ENCODE peak calls at places on chromosomes 13 and 19, in six cellular contexts. K is H1, Q is K562, N is GM12891, W is HepG2, E is GM12878. F is an unnamed sample.

GRCh38 chr13:110965755-110966134 is 50.9 kb upstream of the ANKRD10 start:
- DNase-seq in K (no peak), Q (no peak), N (no peak), W (no peak), E (no peak), F (no peak)

GRCh38 chr13:97280478-97280877 is 58.3 kb downstream of the MBNL2 start:
- DNase-seq in K (no peak), Q (no peak), N (no peak), W (no peak), E (no peak), F (no peak)

GRCh38 chr19:53662209-53662608 is 30.4 kb downstream of the DPRX start:
- DNase-seq in K (no peak), Q (no peak), N (no peak), W (no peak), E (no peak), F (no peak)

GRCh38 chr13:41505209-41505835 is 48.0 kb downstream of the RGCC start:
- DNase-seq in K (no peak), Q (no peak), N (no peak), W (no peak), E (no peak), F (no peak)

GRCh38 chr13:28653111-28653510 is 5.8 kb upstream of the POMP start:
- DNase-seq in K (no peak), Q (no peak), N (no peak), W (no peak), E (no peak), F (no peak)

GRCh38 chr13:98556417-98556816 is 20.5 kb downstream of the STK24 start:
- DNase-seq in K (no peak), Q (no peak), N (no peak), W (no peak), E (no peak), F (no peak)

GRCh38 chr19:29724102-29724641 is 9.1 kb upstream of the C19orf12 start:
- DNase-seq in K (peak), Q (no peak), N (peak), W (no peak), E (no peak), F (no peak)

GRCh38 chr13:113122571-113123225 is at the start of gene F10:
- DNase-seq in K (peak), Q (peak), N (no peak), W (peak), E (no peak), F (no peak)

GRCh38 chr19:56126983-56127780 is 6.1 kb upstream of the ZNF787 start:
- DNase-seq in K (no peak), Q (peak), N (no peak), W (peak), E (no peak), F (no peak)

GRCh38 chr19:45717983-45718650 is 12.6 kb downstream of the FBXO46 start:
- DNase-seq in K (no peak), Q (no peak), N (no peak), W (no peak), E (no peak), F (no peak)

GRCh38 chr13:23987331-23987730 is 90.0 kb upstream of the C1QTNF9B start:
- DNase-seq in K (no peak), Q (no peak), N (no peak), W (no peak), E (no peak), F (no peak)

GRCh38 chr19:1259873-1260748 is 9.0 kb upstream of the CIRBP start:
- DNase-seq in K (no peak), Q (no peak), N (no peak), W (no peak), E (no peak), F (no peak)

GRCh38 chr13:24282256-24282655 is 27.1 kb upstream of the C1QTNF9 start:
- DNase-seq in K (no peak), Q (no peak), N (no peak), W (no peak), E (no peak), F (no peak)

GRCh38 chr13:40410315-40410714 is 256.1 kb downstream of the FOXO1 start:
- DNase-seq in K (no peak), Q (no peak), N (no peak), W (no peak), E (no peak), F (no peak)

GRCh38 chr13:77507931-77508776 is 27.4 kb upstream of the SCEL start:
- DNase-seq in K (no peak), Q (no peak), N (no peak), W (no peak), E (no peak), F (no peak)

GRCh38 chr19:55344444-55344843 is 4.8 kb downstream of the KMT5C start:
- DNase-seq in K (no peak), Q (no peak), N (no peak), W (no peak), E (no peak), F (no peak)

GRCh38 chr13:65836066-65836465 is 1394.1 kb downstream of the PCDH9 start:
- DNase-seq in K (no peak), Q (no peak), N (no peak), W (no peak), E (no peak), F (no peak)

GRCh38 chr19:38838986-38839761 is 7.6 kb upstream of the ECH1 start:
- DNase-seq in K (no peak), Q (peak), N (no peak), W (no peak), E (no peak), F (no peak)

GRCh38 chr19:15173746-15174404 is 26.9 kb downstream of the NOTCH3 start:
- DNase-seq in K (no peak), Q (no peak), N (no peak), W (peak), E (no peak), F (no peak)

GRCh38 chr13:78015782-78016181 is 97.2 kb upstream of the EDNRB start:
- DNase-seq in K (no peak), Q (no peak), N (no peak), W (no peak), E (no peak), F (no peak)

GRCh38 chr13:28059214-28059613 is 41.2 kb downstream of the FLT3 start:
- DNase-seq in K (peak), Q (peak), N (no peak), W (peak), E (no peak), F (no peak)

DNA sequence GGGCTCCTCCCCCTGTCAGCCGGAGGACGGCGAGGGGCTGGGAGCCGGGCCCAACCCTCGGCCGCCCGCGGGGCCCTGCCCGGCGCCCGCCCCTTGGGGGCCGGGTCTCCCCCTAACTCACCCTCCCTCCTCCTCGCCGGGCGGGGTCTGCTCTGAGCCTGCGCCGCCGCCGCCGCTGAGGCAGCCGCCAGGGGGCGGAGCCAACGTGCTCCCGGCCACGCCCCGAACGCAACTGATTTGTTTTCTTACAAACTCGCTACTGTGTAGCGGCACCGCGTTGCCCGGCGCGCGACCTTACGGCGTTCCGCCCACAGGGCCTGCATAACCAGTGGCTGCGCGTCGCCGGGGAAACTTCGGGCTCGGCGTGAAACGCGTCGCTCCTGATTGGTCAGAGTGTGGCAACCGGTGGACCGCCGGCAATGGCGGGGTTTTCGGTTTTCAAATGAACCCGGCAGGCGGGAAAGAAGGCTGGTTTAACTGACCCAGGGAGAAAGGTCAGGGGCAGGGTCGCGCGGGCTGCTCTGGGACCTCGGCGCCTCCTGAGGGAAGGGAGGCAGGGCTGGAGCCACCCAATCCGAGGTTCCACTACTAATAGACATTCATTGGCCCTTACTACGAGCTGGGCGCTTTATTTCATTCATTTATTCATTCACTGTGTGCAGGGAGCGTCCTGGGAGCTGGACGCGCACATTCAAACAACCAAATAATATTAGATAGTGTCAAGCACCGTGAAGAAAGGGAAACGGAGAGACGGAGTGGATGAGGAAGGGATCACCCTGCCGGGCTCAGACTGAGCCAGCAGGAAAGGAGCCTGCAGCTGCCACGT is at the start of gene CDKN2D:
- DNase-seq in K (peak), Q (peak), N (peak), W (peak), E (peak), F (peak)
- TF ChIP-seq POLR2A in K (peak), Q (peak), N (no peak), W (peak), E (peak), F (peak)

DNA sequence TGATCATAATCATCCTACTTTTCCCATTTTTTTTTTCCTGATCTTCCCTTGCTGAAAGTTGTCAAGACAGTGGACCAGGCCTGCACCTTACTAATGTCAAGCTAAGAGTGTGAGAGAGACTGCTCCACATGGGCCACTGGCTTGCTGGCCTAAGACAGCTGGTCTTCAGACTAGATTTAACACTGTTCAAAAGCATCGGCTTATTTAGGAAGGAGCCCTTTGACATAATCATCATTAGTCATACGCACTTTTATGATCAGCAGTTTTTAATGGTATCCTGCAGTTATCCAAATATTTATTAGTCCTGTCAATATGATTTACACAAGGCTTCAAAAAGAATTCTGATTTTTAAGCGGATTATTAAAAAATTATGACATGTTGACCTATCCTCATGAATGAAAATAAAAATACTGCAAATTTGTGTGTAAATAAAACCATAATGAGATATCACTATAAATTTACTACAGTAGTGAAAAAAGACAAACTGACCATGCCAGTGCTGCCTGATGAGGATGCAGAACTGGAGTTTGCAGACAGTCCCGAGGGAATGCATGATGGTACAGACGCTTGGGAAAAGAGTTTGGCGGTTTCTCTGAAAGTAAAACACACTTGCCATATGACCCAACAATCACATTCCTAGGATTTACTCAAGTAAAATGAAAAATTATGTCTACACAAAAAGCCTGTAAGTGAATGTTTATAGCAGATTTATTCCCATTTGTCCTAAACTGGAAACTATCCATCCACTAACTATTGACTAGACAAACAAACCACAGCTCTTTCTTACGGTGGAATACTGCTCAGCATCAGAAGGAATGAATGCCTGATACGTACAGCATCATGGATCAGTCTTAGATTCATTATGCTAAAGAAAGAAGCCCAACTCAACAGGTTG is 270.8 kb downstream of the DNAJC15 start:
- DNase-seq in K (no peak), Q (no peak), N (no peak), W (no peak), E (no peak), F (no peak)
- TF ChIP-seq POLR2AphosphoS5 in K (no peak), Q (no peak), N (no peak), W (no peak), E (no peak), F (no peak)

DNA sequence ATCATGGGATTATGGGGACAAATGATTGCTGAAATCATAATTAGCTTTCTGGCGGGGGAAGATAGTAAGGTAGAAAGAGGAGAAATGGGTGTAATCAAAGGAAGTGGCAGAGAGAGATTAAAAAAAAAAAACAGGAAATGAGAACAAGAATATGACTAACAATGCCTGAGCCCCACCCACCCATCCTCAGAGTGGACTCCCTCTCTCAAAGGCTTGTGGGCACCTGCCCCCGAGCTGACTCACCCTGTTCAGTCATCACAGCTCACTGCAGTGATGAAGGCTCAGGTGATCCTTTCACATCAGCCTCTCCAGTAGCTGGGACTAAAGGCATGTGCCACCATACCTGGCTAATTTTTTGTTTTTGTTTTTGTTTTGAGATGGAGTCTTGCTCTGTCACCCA is 26.4 kb upstream of the TPT1 start:
- DNase-seq in K (no peak), Q (peak), N (peak), W (peak), E (peak), F (peak)
- TF ChIP-seq TAF1 in K (no peak), Q (no peak), N (no peak), W (no peak), E (no peak), F (no peak)

GRCh38 chr19:12139885-12140544 is at the start of gene ZNF20:
- DNase-seq in K (peak), Q (peak), N (peak), W (peak), E (peak), F (peak)
- TF ChIP-seq POLR2A in K (peak), Q (peak), N (peak), W (peak), E (peak), F (peak)

GRCh38 chr19:17966115-17966455 is 822 bp upstream of the KCNN1 start:
- DNase-seq in K (no peak), Q (no peak), N (no peak), W (no peak), E (no peak), F (no peak)

GRCh38 chr19:17966497-17967257 is at the start of gene KCNN1:
- DNase-seq in K (peak), Q (peak), N (no peak), W (no peak), E (no peak), F (no peak)

GRCh38 chr19:17967258-17968051 is 548 bp downstream of the KCNN1 start:
- DNase-seq in K (peak), Q (no peak), N (no peak), W (no peak), E (no peak), F (no peak)

GRCh38 chr19:17963936-17964691 is 2.8 kb upstream of the KCNN1 start:
- DNase-seq in K (no peak), Q (no peak), N (no peak), W (no peak), E (no peak), F (no peak)

GRCh38 chr19:17965370-17966114 is 1.4 kb upstream of the KCNN1 start:
- DNase-seq in K (no peak), Q (no peak), N (no peak), W (no peak), E (no peak), F (no peak)
- TF ChIP-seq POLR2AphosphoS5 in K (no peak), Q (no peak), N (no peak), W (no peak), E (no peak), F (no peak)

GRCh38 chr13:36891752-36892151 is 28.3 kb downstream of the SMAD9 start:
- DNase-seq in K (no peak), Q (no peak), N (no peak), W (no peak), E (no peak), F (no peak)
- TF ChIP-seq TAF1 in K (no peak), Q (no peak), N (no peak), W (no peak), E (no peak), F (no peak)

GRCh38 chr13:52734075-52734623 is 5.5 kb downstream of the CNMD start:
- DNase-seq in K (no peak), Q (no peak), N (no peak), W (no peak), E (no peak), F (no peak)
- TF ChIP-seq POLR2A in K (no peak), Q (no peak), N (no peak), W (no peak), E (no peak), F (no peak)

GRCh38 chr19:51024924-51025323 is 1.5 kb downstream of the KLK11 start:
- DNase-seq in K (no peak), Q (no peak), N (no peak), W (no peak), E (no peak), F (no peak)

GRCh38 chr19:51026554-51026831 is at the start of gene KLK11:
- DNase-seq in K (no peak), Q (no peak), N (no peak), W (no peak), E (no peak), F (no peak)

GRCh38 chr19:51027126-51027806 is 850 bp upstream of the KLK11 start:
- DNase-seq in K (no peak), Q (no peak), N (no peak), W (no peak), E (no peak), F (no peak)

GRCh38 chr19:51025401-51025800 is 1.0 kb downstream of the KLK11 start:
- DNase-seq in K (no peak), Q (no peak), N (no peak), W (no peak), E (no peak), F (no peak)

GRCh38 chr19:51025809-51026553 is 435 bp downstream of the KLK11 start:
- DNase-seq in K (no peak), Q (no peak), N (no peak), W (no peak), E (no peak), F (no peak)
- TF ChIP-seq POLR2AphosphoS5 in K (no peak), Q (no peak), N (no peak), W (no peak), E (no peak), F (no peak)

GRCh38 chr13:45011198-45011597 is 21.9 kb downstream of the GPALPP1 start:
- DNase-seq in K (no peak), Q (no peak), N (no peak), W (no peak), E (no peak), F (no peak)
- TF ChIP-seq TAF1 in K (no peak), Q (no peak), N (no peak), W (no peak), E (no peak), F (no peak)

GRCh38 chr19:7992575-7992974 is 12.9 kb downstream of the ELAVL1 start:
- DNase-seq in K (no peak), Q (no peak), N (no peak), W (no peak), E (no peak), F (no peak)

GRCh38 chr19:7995756-7996155 is 9.7 kb downstream of the ELAVL1 start:
- DNase-seq in K (no peak), Q (no peak), N (no peak), W (no peak), E (no peak), F (no peak)

GRCh38 chr19:7994923-7995682 is 10.3 kb downstream of the ELAVL1 start:
- DNase-seq in K (no peak), Q (no peak), N (no peak), W (no peak), E (no peak), F (no peak)

GRCh38 chr19:7994114-7994513 is 11.3 kb downstream of the ELAVL1 start:
- DNase-seq in K (no peak), Q (no peak), N (no peak), W (no peak), E (no peak), F (no peak)

DNA sequence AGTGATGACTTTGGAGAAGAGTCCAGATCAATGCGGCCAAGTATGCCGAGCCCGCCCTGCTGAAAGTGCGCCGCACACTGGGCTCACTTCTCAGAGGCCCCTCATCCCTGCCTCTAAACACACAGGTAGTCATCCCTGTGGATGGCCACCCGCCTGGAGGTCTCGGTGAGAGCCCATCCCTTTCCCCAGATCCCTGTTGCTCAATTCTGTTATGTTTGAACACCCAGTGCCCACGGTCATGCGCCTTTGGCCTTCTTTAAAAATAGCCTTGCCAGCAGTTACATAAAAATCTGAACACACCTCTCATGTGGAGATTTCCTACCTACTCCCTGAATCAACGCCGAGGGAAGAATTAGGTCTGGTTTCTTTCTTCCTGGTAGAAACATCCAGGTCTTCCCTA is 11.9 kb downstream of the ELAVL1 start:
- DNase-seq in K (no peak), Q (no peak), N (no peak), W (no peak), E (no peak), F (no peak)
- TF ChIP-seq POLR2A in K (no peak), Q (no peak), N (no peak), W (no peak), E (no peak), F (no peak)